ENCODE peak calls at places on chromosomes 16 and 17, in four cellular contexts. K is posterior cingulate gyrus, Y is H9, Z is adipocyte. A is an unnamed sample.

GRCh38 chr16:22333457-22333994 is 36.3 kb downstream of the POLR3E start:
- DNase-seq in Y (no peak), Z (no peak), K (no peak), A (no peak)

GRCh38 chr17:61575352-61575975 is 15.6 kb downstream of the NACA2 start:
- DNase-seq in K (no peak), Y (no peak), Z (peak), A (no peak)

GRCh38 chr17:58786586-58787295 is 31.1 kb downstream of the PPM1E start:
- DNase-seq in Y (no peak), K (no peak), Z (peak), A (peak)

GRCh38 chr17:21201302-21201602 is 12.7 kb downstream of the TMEM11 start:
- DNase-seq in Z (peak), K (no peak), Y (no peak), A (no peak)

GRCh38 chr17:6669479-6670212 is 18.1 kb downstream of the C17orf100 start:
- DNase-seq in K (no peak), Z (no peak), Y (peak), A (no peak)

GRCh38 chr17:29124135-29124930 is 55.9 kb downstream of the MYO18A start:
- DNase-seq in K (peak), Z (peak), Y (peak), A (peak)

GRCh38 chr17:6927290-6927844 is 68.5 kb upstream of the ALOX12 start:
- DNase-seq in Z (peak), Y (no peak), K (no peak), A (peak)

GRCh38 chr17:28975634-28976033 is 24.3 kb upstream of the PHF12 start:
- DNase-seq in K (peak), Y (no peak), Z (no peak), A (no peak)

GRCh38 chr16:9088848-9089247 is 2.6 kb upstream of the HAPSTR1 start:
- DNase-seq in Y (no peak), K (no peak), Z (no peak), A (no peak)

A was measured in astrocyte.